ENCODE peak calls at places on chromosomes 1 and 21, in seven cellular contexts. R is activated naive CD8-positive, alpha-beta T cell treated with anti-CD3 and anti-CD28 coated beads for 36 hours; U is activated CD4-positive, alpha-beta T cell treated with anti-CD3 and anti-CD28 coated beads for 1 hour; N is glomerular endothelial cell; O is neural progenitor cell; B is cardiac muscle cell; Z is T-helper 2 cell. S is an unnamed sample.

GRCh38 chr1:25523512-25523911 is 19.9 kb upstream of the LDLRAP1 start:
- DNase-seq in R (no peak), U (no peak), N (no peak), O (peak; percentile 38), B (peak; percentile 84), Z (no peak), S (no peak)

GRCh38 chr1:16139473-16139962 is 16.4 kb downstream of the EPHA2 start:
- DNase-seq in R (peak; percentile 18), U (no peak), N (no peak), O (no peak), B (no peak), Z (no peak), S (no peak)

GRCh38 chr1:160186246-160186645 is 4.1 kb upstream of the CASQ1 start:
- DNase-seq in R (no peak), U (no peak), N (no peak), O (no peak), B (no peak), Z (no peak), S (no peak)

GRCh38 chr1:234681065-234681464 is 71.1 kb upstream of the IRF2BP2 start:
- DNase-seq in R (no peak), U (no peak), N (no peak), O (no peak), B (no peak), Z (no peak), S (no peak)

GRCh38 chr21:45456014-45456835 is 51.3 kb downstream of the COL18A1 start:
- DNase-seq in R (no peak), U (no peak), N (no peak), O (no peak), B (no peak), Z (no peak), S (no peak)

GRCh38 chr1:160330119-160330518 is 12.9 kb downstream of the COPA start:
- DNase-seq in R (no peak), U (no peak), N (no peak), O (no peak), B (no peak), Z (no peak), S (no peak)

GRCh38 chr1:218496561-218496960 is 151.4 kb downstream of the TGFB2 start:
- DNase-seq in R (no peak), U (no peak), N (no peak), O (no peak), B (no peak), Z (no peak), S (no peak)

GRCh38 chr1:41361495-41362356 is 492 bp downstream of the FOXO6 start:
- DNase-seq in R (peak; percentile 40), U (no peak), N (no peak), O (peak; percentile 71), B (peak; percentile 61), Z (no peak), S (peak; percentile 43)

GRCh38 chr21:46243865-46244490 is 15.4 kb upstream of the LSS start:
- DNase-seq in R (no peak), U (no peak), N (no peak), O (no peak), B (no peak), Z (no peak), S (no peak)

GRCh38 chr1:47334765-47335435 is 1.3 kb downstream of the CMPK1 start:
- DNase-seq in R (no peak), U (no peak), N (no peak), O (no peak), B (no peak), Z (no peak), S (no peak)

GRCh38 chr21:17250651-17251294 is 262.1 kb upstream of the CXADR start:
- DNase-seq in R (no peak), U (no peak), N (no peak), O (no peak), B (no peak), Z (no peak), S (peak; percentile 42)

GRCh38 chr1:46735708-46736324 is 16.9 kb upstream of the EFCAB14 start:
- DNase-seq in R (no peak), U (no peak), N (no peak), O (peak; percentile 83), B (peak; percentile 79), Z (no peak), S (peak; percentile 56)

GRCh38 chr1:230067441-230067870 is 418 bp downstream of the GALNT2 start:
- DNase-seq in R (no peak), U (no peak), N (no peak), O (peak; percentile 67), B (peak; percentile 49), Z (no peak), S (peak; percentile 48)

GRCh38 chr1:56551691-56552090 is 27.7 kb downstream of the PLPP3 start:
- DNase-seq in R (no peak), U (no peak), N (no peak), O (no peak), B (no peak), Z (no peak), S (no peak)

GRCh38 chr21:21921410-21922232 is 923.4 kb downstream of the NCAM2 start:
- DNase-seq in R (no peak), U (no peak), N (no peak), O (peak; percentile 58), B (peak; percentile 55), Z (no peak), S (peak; percentile 18)

GRCh38 chr1:184622136-184622823 is 132.4 kb downstream of the EDEM3 start:
- DNase-seq in R (no peak), U (no peak), N (no peak), O (no peak), B (peak; percentile 48), Z (no peak), S (peak; percentile 83)

GRCh38 chr1:242890211-242890741 is 364.8 kb downstream of the CEP170 start:
- DNase-seq in R (no peak), U (no peak), N (no peak), O (peak; percentile 85), B (peak; percentile 83), Z (no peak), S (no peak)

GRCh38 chr1:217273866-217274265 is 357.0 kb downstream of the GPATCH2 start:
- DNase-seq in R (no peak), U (no peak), N (no peak), O (no peak), B (no peak), Z (no peak), S (no peak)

GRCh38 chr1:94093996-94094395 is 27.0 kb downstream of the ABCA4 start:
- DNase-seq in R (no peak), U (no peak), N (no peak), O (no peak), B (no peak), Z (no peak), S (no peak)

GRCh38 chr1:228152918-228153258 is 3.2 kb downstream of the GJC2 start:
- DNase-seq in R (no peak), U (no peak), N (no peak), O (no peak), B (no peak), Z (no peak), S (no peak)

GRCh38 chr1:190754769-190755168 is 277.1 kb upstream of the BRINP3 start:
- DNase-seq in R (no peak), U (no peak), N (peak; percentile 41), O (no peak), B (no peak), Z (no peak), S (no peak)

GRCh38 chr1:47482783-47483182 is 44.9 kb downstream of the FOXD2 start:
- DNase-seq in R (no peak), U (no peak), N (no peak), O (no peak), B (no peak), Z (no peak), S (no peak)

GRCh38 chr21:36437745-36438128 is 42.2 kb downstream of the CLDN14 start:
- DNase-seq in R (no peak), U (no peak), N (no peak), O (no peak), B (no peak), Z (no peak), S (no peak)

GRCh38 chr1:166489670-166490436 is 323.1 kb upstream of the FAM78B start:
- DNase-seq in R (peak; percentile 48), U (peak; percentile 20), N (no peak), O (no peak), B (no peak), Z (peak; percentile 50), S (no peak)